ENCODE peak calls at places on chromosomes 16 and 17, in six cellular contexts. W is heart left ventricle; F is pancreas; V is naive thymus-derived CD4-positive, alpha-beta T cell; T is cardiac muscle cell; J is mesenchymal stem cell. Z is an unnamed sample.

GRCh38 chr17:49315974-49316570 is 46.0 kb downstream of the ZNF652 start:
- DNase-seq in W (no peak), F (no peak), V (no peak), T (no peak), J (peak; percentile 9), Z (no peak)

GRCh38 chr16:64629622-64630021 is 492.2 kb downstream of the CDH11 start:
- DNase-seq in W (no peak), F (no peak), V (no peak), T (no peak), J (peak; percentile 10), Z (no peak)

GRCh38 chr17:62740066-62740465 is 68.0 kb downstream of the MARCHF10 start:
- DNase-seq in W (no peak), F (no peak), V (no peak), T (no peak), J (peak; percentile 30), Z (no peak)

GRCh38 chr17:76670020-76670707 is 26.6 kb upstream of the ST6GALNAC1 start:
- DNase-seq in W (no peak), F (no peak), V (peak; percentile 54), T (no peak), J (no peak), Z (peak; percentile 65)

GRCh38 chr17:4389079-4389478 is 22.6 kb upstream of the UBE2G1 start:
- DNase-seq in W (no peak), F (no peak), V (no peak), T (no peak), J (no peak), Z (no peak)

GRCh38 chr16:69334696-69335095 is 4.3 kb upstream of the PDF start:
- DNase-seq in W (peak; percentile 20), F (peak; percentile 38), V (no peak), T (no peak), J (no peak), Z (no peak)

GRCh38 chr16:27108051-27108770 is 41.5 kb downstream of the C16orf82 start:
- DNase-seq in W (no peak), F (peak; percentile 12), V (no peak), T (no peak), J (no peak), Z (no peak)

GRCh38 chr17:69287168-69287567 is 39.8 kb downstream of the ABCA5 start:
- DNase-seq in W (no peak), F (no peak), V (no peak), T (no peak), J (peak; percentile 25), Z (no peak)

GRCh38 chr16:31876955-31877828 is 3.6 kb downstream of the ZNF267 start:
- DNase-seq in W (no peak), F (no peak), V (no peak), T (peak; percentile 83), J (peak; percentile 95), Z (no peak)

GRCh38 chr17:75504347-75505151 is 10.8 kb downstream of the CASKIN2 start:
- DNase-seq in W (no peak), F (peak; percentile 76), V (no peak), T (no peak), J (peak; percentile 11), Z (no peak)

GRCh38 chr17:18859256-18859655 is 1.3 kb downstream of the PRPSAP2 start:
- DNase-seq in W (no peak), F (no peak), V (no peak), T (peak; percentile 63), J (peak; percentile 62), Z (no peak)

GRCh38 chr16:77399546-77399945 is 35.3 kb downstream of the ADAMTS18 start:
- DNase-seq in W (no peak), F (no peak), V (no peak), T (no peak), J (no peak), Z (no peak)

GRCh38 chr16:19776565-19776964 is 58.5 kb downstream of the IQCK start:
- DNase-seq in W (no peak), F (no peak), V (no peak), T (no peak), J (no peak), Z (no peak)

GRCh38 chr16:29812754-29813643 is 1.0 kb downstream of the PRRT2 start:
- DNase-seq in W (no peak), F (no peak), V (no peak), T (no peak), J (no peak), Z (no peak)

GRCh38 chr16:15983898-15984297 is 34.5 kb downstream of the ABCC1 start:
- DNase-seq in W (peak; percentile 48), F (no peak), V (no peak), T (no peak), J (peak; percentile 78), Z (no peak)

DNA sequence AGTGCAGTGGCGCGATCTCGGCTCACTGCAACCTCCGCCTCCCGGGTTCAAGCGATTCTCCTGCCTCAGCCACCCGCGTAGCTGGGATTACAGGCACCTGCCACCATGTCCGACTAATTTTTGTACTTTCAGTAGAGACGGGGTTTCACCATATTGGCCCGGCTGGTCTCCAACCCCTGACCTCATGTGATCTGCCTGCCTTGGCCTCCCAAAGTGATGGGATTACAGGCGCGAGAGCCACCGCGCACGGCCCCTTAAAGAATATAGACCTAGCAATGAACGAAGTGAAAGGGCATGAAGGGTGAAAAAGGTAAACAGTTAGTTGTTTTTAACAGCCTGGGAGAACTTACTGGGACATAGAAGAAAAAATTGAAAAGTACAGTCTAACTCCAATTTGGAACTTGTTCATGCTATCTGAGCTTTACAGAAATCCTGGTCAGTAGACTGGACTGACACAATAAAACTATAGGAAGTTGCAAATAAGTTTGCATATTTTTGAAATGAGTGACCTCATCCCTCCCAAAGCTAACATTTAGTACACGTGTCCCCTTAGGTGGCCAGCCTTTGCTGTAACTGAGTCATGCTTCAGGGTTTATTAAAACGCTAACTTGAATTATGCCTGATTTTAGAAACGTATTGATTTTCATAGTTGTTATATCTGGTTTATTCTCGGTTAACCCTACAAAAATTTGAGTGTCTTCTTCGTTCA is 1.8 kb downstream of the COG1 start:
- DNase-seq in W (no peak), F (no peak), V (no peak), T (no peak), J (peak; percentile 23), Z (no peak)
- H3K36me3 ChIP-seq in W (peaks cover 37% of the 10 kb centered on the region), F (peaks cover 11% of the 10 kb centered on the region), V (peaks cover 41% of the 10 kb centered on the region), T (peaks cover 28% of the 10 kb centered on the region), J (peaks cover 33% of the 10 kb centered on the region), Z (peaks cover 25% of the 10 kb centered on the region)

GRCh38 chr17:28206292-28206691 is 112.7 kb upstream of the TMEM97 start:
- DNase-seq in W (no peak), F (no peak), V (no peak), T (no peak), J (no peak), Z (no peak)

GRCh38 chr17:28216528-28216927 is 102.5 kb upstream of the TMEM97 start:
- DNase-seq in W (no peak), F (no peak), V (no peak), T (peak; percentile 34), J (peak; percentile 15), Z (no peak)

GRCh38 chr17:28216032-28216431 is 103.0 kb upstream of the TMEM97 start:
- DNase-seq in W (no peak), F (no peak), V (no peak), T (no peak), J (no peak), Z (no peak)

DNA sequence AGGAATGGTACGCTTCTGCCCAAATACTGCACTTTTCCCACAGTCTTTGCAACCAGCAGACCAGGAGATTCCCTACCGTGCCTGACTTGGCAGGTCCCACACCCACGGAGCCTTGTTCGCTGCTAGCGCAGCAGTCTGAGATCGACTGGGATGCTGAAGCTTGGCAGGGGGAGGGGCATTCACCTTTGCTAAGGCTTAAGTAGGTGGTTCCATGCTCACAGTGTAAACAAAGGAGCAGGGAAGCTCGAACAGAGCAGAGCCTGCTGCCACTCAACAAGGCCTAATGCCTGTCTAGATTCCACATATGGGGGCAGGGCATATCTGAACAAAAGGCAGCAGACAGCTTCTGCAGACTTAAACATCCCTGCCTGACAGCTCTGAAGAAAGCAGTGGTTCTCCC is 107.2 kb upstream of the TMEM97 start:
- DNase-seq in W (no peak), F (no peak), V (no peak), T (no peak), J (no peak), Z (no peak)
- H3K36me3 ChIP-seq in W (no peaks in the 10 kb centered on the region), F (no peaks in the 10 kb centered on the region), V (no peaks in the 10 kb centered on the region), T (no peaks in the 10 kb centered on the region), J (peaks cover 5% of the 10 kb centered on the region), Z (no peaks in the 10 kb centered on the region)

GRCh38 chr17:21001111-21001812 is 41.5 kb downstream of the USP22 start:
- DNase-seq in W (no peak), F (no peak), V (no peak), T (no peak), J (peak; percentile 35), Z (no peak)
- H3K36me3 ChIP-seq in W (peaks cover 56% of the 10 kb centered on the region), F (peaks cover 9% of the 10 kb centered on the region), V (peaks cover 58% of the 10 kb centered on the region), T (peaks cover 42% of the 10 kb centered on the region), J (peaks cover 82% of the 10 kb centered on the region), Z (peaks cover 58% of the 10 kb centered on the region)

GRCh38 chr17:57106107-57106835 is 21.2 kb downstream of the AKAP1 start:
- DNase-seq in W (peak; percentile 59), F (no peak), V (no peak), T (no peak), J (no peak), Z (no peak)

GRCh38 chr17:57104461-57105175 is 19.6 kb downstream of the AKAP1 start:
- DNase-seq in W (no peak), F (no peak), V (no peak), T (no peak), J (no peak), Z (no peak)

GRCh38 chr17:57108656-57109392 is 23.8 kb downstream of the AKAP1 start:
- DNase-seq in W (peak; percentile 82), F (no peak), V (no peak), T (no peak), J (no peak), Z (no peak)

GRCh38 chr17:57107498-57108101 is 22.6 kb downstream of the AKAP1 start:
- DNase-seq in W (no peak), F (no peak), V (no peak), T (no peak), J (peak; percentile 43), Z (peak; percentile 54)

GRCh38 chr17:57106836-57107497 is 21.9 kb downstream of the AKAP1 start:
- DNase-seq in W (no peak), F (no peak), V (no peak), T (no peak), J (no peak), Z (no peak)
- H3K36me3 ChIP-seq in W (peaks cover 8% of the 10 kb centered on the region), F (no peaks in the 10 kb centered on the region), V (peaks cover 58% of the 10 kb centered on the region), T (no peaks in the 10 kb centered on the region), J (peaks cover 20% of the 10 kb centered on the region), Z (no peaks in the 10 kb centered on the region)

DNA sequence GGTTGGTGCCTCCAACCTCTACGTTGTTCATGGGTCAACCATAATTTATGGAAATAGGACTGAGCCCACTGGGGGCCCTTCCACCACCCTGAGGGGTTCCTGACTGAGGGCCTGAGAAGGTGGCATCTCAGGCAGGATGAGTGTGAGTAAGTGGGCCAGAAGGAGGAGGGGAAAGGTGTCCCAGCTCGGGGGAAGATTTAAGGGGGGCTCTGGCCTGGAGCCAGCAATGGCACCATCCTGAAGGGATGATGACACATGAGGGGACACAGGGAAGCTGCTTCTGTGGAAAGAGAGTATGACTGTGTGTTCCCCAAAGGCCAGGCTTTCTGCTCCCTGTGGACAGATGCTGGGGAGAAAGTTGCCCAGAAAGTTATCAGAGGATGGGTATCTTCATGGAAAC is 18.7 kb downstream of the MYL4 start:
- DNase-seq in W (no peak), F (no peak), V (no peak), T (no peak), J (no peak), Z (no peak)
- H3K36me3 ChIP-seq in W (no peaks in the 10 kb centered on the region), F (no peaks in the 10 kb centered on the region), V (no peaks in the 10 kb centered on the region), T (peaks cover 12% of the 10 kb centered on the region), J (no peaks in the 10 kb centered on the region), Z (no peaks in the 10 kb centered on the region)

DNA sequence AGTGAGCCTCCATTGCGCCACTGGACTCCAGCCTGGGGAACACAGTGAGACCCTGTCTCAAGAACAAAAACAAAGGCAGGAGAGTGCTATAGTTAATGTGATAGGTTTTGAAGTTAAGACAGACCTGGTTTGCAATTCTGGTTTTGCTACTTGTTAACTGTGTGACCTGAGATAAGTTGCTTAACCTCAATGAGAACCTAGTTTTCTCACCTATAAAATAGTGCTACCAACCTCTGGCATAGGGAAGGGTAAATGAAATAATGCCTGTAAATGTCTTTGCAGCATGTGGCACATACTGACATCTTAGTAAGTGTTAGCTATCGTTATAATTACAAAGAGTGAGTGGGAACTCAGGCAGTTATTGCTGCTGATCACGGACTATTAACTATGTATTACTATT is 29.8 kb upstream of the NFATC3 start:
- DNase-seq in W (no peak), F (no peak), V (no peak), T (no peak), J (no peak), Z (no peak)
- H3K36me3 ChIP-seq in W (peaks cover 38% of the 10 kb centered on the region), F (no peaks in the 10 kb centered on the region), V (peaks cover 23% of the 10 kb centered on the region), T (peaks cover 5% of the 10 kb centered on the region), J (peaks cover 22% of the 10 kb centered on the region), Z (peaks cover 15% of the 10 kb centered on the region)

Z was measured in lung.